ENCODE peak calls at places on chromosomes 4 and X, in seven cellular contexts. H is fibroblast of the aortic adventitia, C is NAMALWA, Y is H54, S is DMS153, K is NCI-H2029 treated with DMSO at 0.1 percent for 48 hours, D is GM23338. I is an unnamed sample.
A peak's percentile ranks its signal among the peaks of the same experiment; 100 is the strongest.

GRCh38 chr4:150240011-150240410 is 161.8 kb downstream of the DCLK2 start:
- DNase-seq in S (no peak), C (no peak), H (no peak), Y (no peak), D (no peak), K (no peak), I (peak; percentile 69)

GRCh38 chr4:2829933-2830451 is 13.7 kb upstream of the ADD1 start:
- DNase-seq in C (no peak), H (no peak), Y (no peak), K (no peak), S (no peak), D (no peak), I (peak; percentile 50)

GRCh38 chr4:164768516-164768915 is 14.6 kb downstream of the SMIM31 start:
- DNase-seq in D (peak; percentile 64), H (peak; percentile 6), S (no peak), Y (no peak), K (no peak), C (peak; percentile 40), I (peak; percentile 20)

GRCh38 chr4:13541720-13542576 is 2.4 kb downstream of the NKX3-2 start:
- DNase-seq in H (no peak), Y (no peak), C (no peak), D (peak; percentile 88), S (no peak), K (no peak), I (no peak)

GRCh38 chr4:16659694-16660093 is 238.8 kb downstream of the LDB2 start:
- DNase-seq in D (no peak), C (no peak), H (no peak), K (no peak), Y (no peak), S (no peak), I (no peak)

GRCh38 chrX:114344756-114345155 is 239.1 kb upstream of the HTR2C start:
- DNase-seq in D (peak; percentile 68), Y (no peak), K (no peak), C (peak; percentile 58), H (peak; percentile 51), S (no peak), I (peak; percentile 50)

GRCh38 chr4:118969359-118969758 is 80.7 kb downstream of the SYNPO2 start:
- DNase-seq in C (peak; percentile 34), D (peak; percentile 56), S (peak; percentile 13), Y (no peak), H (peak; percentile 91), K (peak; percentile 4), I (peak; percentile 88)

GRCh38 chrX:148501121-148502066 is 977 bp downstream of the AFF2 start:
- DNase-seq in C (peak; percentile 56), K (no peak), H (no peak), D (peak; percentile 72), S (no peak), Y (no peak), I (no peak)

GRCh38 chrX:85309717-85310116 is 65.9 kb downstream of the ZNF711 start:
- DNase-seq in K (no peak), D (peak; percentile 16), H (no peak), S (no peak), C (peak; percentile 50), Y (no peak), I (no peak)

GRCh38 chr4:110484767-110485166 is 8.8 kb downstream of the ENPEP start:
- DNase-seq in K (no peak), C (peak; percentile 5), Y (no peak), H (peak; percentile 92), D (no peak), S (no peak), I (peak; percentile 95)

GRCh38 chr4:110059556-110060191 is 138.7 kb downstream of the ELOVL6 start:
- DNase-seq in Y (no peak), S (no peak), H (peak; percentile 19), D (no peak), C (no peak), K (no peak), I (no peak)